ENCODE peak calls at places on chromosomes 11 and 22, in six cellular contexts. K is K562; R is choroid plexus epithelial cell; V is activated CD4-positive, alpha-beta memory T cell treated with anti-CD3 and anti-CD28 coated beads for 36 hours; G is dorsolateral prefrontal cortex; P is ELR. W is an unnamed sample.

GRCh38 chr11:113114452-113115027 is 153.3 kb downstream of the NCAM1 start:
- DNase-seq in K (no peak), V (no peak), G (peak), R (peak), P (peak), W (peak)

GRCh38 chr11:78460468-78460867 is 42.8 kb upstream of the GAB2 start:
- DNase-seq in R (peak), K (no peak), P (peak), V (no peak), G (no peak), W (no peak)

GRCh38 chr11:65506770-65507485 is 8.1 kb downstream of the MALAT1 start:
- DNase-seq in K (no peak), R (peak), P (peak), G (no peak), V (peak), W (no peak)

GRCh38 chr11:94504689-94505293 is 7.5 kb upstream of the C11orf97 start:
- DNase-seq in K (peak), R (peak), V (no peak), G (no peak), P (peak), W (no peak)

GRCh38 chr11:2684581-2684980 is 15.2 kb downstream of the KCNQ1OT1 start:
- DNase-seq in R (no peak), P (no peak), G (no peak), K (no peak), V (no peak), W (no peak)

GRCh38 chr11:105357764-105358163 is 218.2 kb upstream of the CARD18 start:
- DNase-seq in K (no peak), V (no peak), G (no peak), P (peak), R (peak), W (no peak)

GRCh38 chr22:37240941-37241320 is 3.1 kb downstream of the RAC2 start:
- DNase-seq in V (peak), P (no peak), R (no peak), K (no peak), G (no peak), W (no peak)

GRCh38 chr11:4551346-4551979 is 6.5 kb downstream of the OR52M1 start:
- DNase-seq in G (no peak), V (no peak), P (peak), R (peak), K (peak), W (no peak)

GRCh38 chr11:86116386-86116726 is 47.5 kb upstream of the PICALM start:
- DNase-seq in K (no peak), R (peak), G (no peak), V (peak), P (peak), W (no peak)

GRCh38 chr11:111107501-111107900 is 138.0 kb upstream of the POU2AF2 start:
- DNase-seq in R (no peak), G (no peak), V (no peak), K (no peak), P (no peak), W (no peak)

GRCh38 chr11:122817121-122817520 is 21.2 kb upstream of the CRTAM start:
- DNase-seq in P (no peak), G (no peak), V (no peak), R (no peak), K (no peak), W (no peak)

GRCh38 chr22:25174888-25175411 is 24.7 kb upstream of the CRYBB3 start:
- DNase-seq in V (no peak), R (no peak), P (no peak), K (no peak), G (no peak), W (no peak)

GRCh38 chr11:123473941-123474668 is 44.0 kb downstream of the GRAMD1B start:
- DNase-seq in V (no peak), G (no peak), P (peak), K (no peak), R (peak), W (no peak)

GRCh38 chr11:134841411-134841810 is 429.4 kb upstream of the B3GAT1 start:
- DNase-seq in R (no peak), K (no peak), P (no peak), G (no peak), V (no peak), W (no peak)

GRCh38 chr22:44668190-44668885 is 33.7 kb upstream of the PRR5 start:
- DNase-seq in G (no peak), V (peak), P (no peak), R (no peak), K (peak), W (no peak)

GRCh38 chr11:9264381-9265210 is 554 bp downstream of the DENND5A start:
- DNase-seq in K (no peak), G (peak), R (peak), P (peak), V (peak), W (peak)

GRCh38 chr11:7487360-7487759 is 2.1 kb downstream of the OLFML1 start:
- DNase-seq in V (no peak), P (no peak), R (no peak), G (no peak), K (no peak), W (no peak)

GRCh38 chr22:45290410-45290936 is 5.7 kb downstream of the UPK3A start:
- DNase-seq in V (no peak), R (peak), G (no peak), K (no peak), P (peak), W (no peak)

GRCh38 chr11:97909544-97910394 is 1111.0 kb upstream of the CNTN5 start:
- DNase-seq in V (no peak), G (no peak), K (no peak), R (peak), P (peak), W (no peak)

GRCh38 chr22:40534379-40535188 is 101.9 kb downstream of the MRTFA start:
- DNase-seq in K (no peak), R (peak), G (no peak), P (peak), V (peak), W (no peak)

GRCh38 chr11:120146413-120147093 is 8.6 kb upstream of the TRIM29 start:
- DNase-seq in G (no peak), P (no peak), V (no peak), K (no peak), R (no peak), W (no peak)

GRCh38 chr11:6655020-6655789 is 404 bp downstream of the DCHS1 start:
- DNase-seq in R (no peak), G (no peak), P (peak), V (peak), K (no peak), W (peak)

GRCh38 chr11:117315285-117316196 is 515 bp downstream of the BACE1 start:
- DNase-seq in G (no peak), V (peak), P (peak), K (no peak), R (no peak), W (peak)

GRCh38 chr11:123195182-123196059 is at the start of gene CLMP:
- DNase-seq in V (peak), K (no peak), R (peak), P (peak), G (peak), W (peak)

GRCh38 chr11:75431533-75432525 is 1.2 kb downstream of the KLHL35 start:
- DNase-seq in G (no peak), R (no peak), P (peak), K (peak), V (no peak), W (no peak)

GRCh38 chr22:48663297-48663696 is 1164.4 kb downstream of the BRD1 start:
- DNase-seq in G (no peak), V (peak), P (no peak), R (no peak), K (peak), W (no peak)

GRCh38 chr22:49967333-49968241 is 7.0 kb downstream of the PIM3 start:
- DNase-seq in R (no peak), G (peak), P (no peak), V (peak), K (no peak), W (peak)